ENCODE peak calls at places on chromosomes 16 and 17, in four cellular contexts. X is GM12865; E is NCI-H1105; Z is CD4-positive, alpha-beta memory T cell. U is an unnamed sample.

GRCh38 chr16:2273931-2274330 is 6.0 kb upstream of the RNPS1 start:
- DNase-seq in E (no peak), Z (no peak), X (no peak), U (no peak)

GRCh38 chr16:10949424-10949970 is 5.1 kb downstream of the CLEC16A start:
- DNase-seq in X (peak), Z (peak), E (no peak), U (peak)

GRCh38 chr16:89319628-89319882 is 102.1 kb downstream of the ZNF778 start:
- DNase-seq in Z (no peak), X (no peak), E (no peak), U (no peak)

GRCh38 chr16:69725480-69726312 is 664 bp downstream of the NQO1 start:
- DNase-seq in E (no peak), Z (no peak), X (no peak), U (no peak)

GRCh38 chr17:46046957-46047356 is 47.9 kb downstream of the STH start:
- DNase-seq in E (no peak), Z (no peak), X (no peak), U (no peak)

GRCh38 chr16:3346041-3346440 is 9.6 kb upstream of the OR2C1 start:
- DNase-seq in X (no peak), E (no peak), Z (no peak), U (no peak)

GRCh38 chr17:73437826-73438225 is 126.0 kb upstream of the CDC42EP4 start:
- DNase-seq in Z (no peak), X (no peak), E (no peak), U (no peak)

GRCh38 chr16:66082424-66082823 is 284.1 kb upstream of the CDH5 start:
- DNase-seq in E (no peak), Z (no peak), X (no peak), U (no peak)

GRCh38 chr16:55915116-55915827 is 40.1 kb upstream of the CES5A start:
- DNase-seq in X (no peak), Z (no peak), E (no peak), U (no peak)

GRCh38 chr16:69363281-69363717 is 11.7 kb upstream of the TMED6 start:
- DNase-seq in Z (no peak), X (no peak), E (no peak), U (no peak)

GRCh38 chr16:31078597-31079341 is 4.5 kb downstream of the ZNF646 start:
- DNase-seq in X (no peak), Z (no peak), E (no peak), U (no peak)

GRCh38 chr17:57782051-57782490 is 37.0 kb upstream of the CCDC182 start:
- DNase-seq in E (no peak), X (no peak), Z (no peak), U (no peak)

GRCh38 chr16:86865866-86866675 is 287.7 kb downstream of the FOXL1 start:
- DNase-seq in Z (no peak), X (no peak), E (no peak), U (no peak)

GRCh38 chr16:85536073-85536410 is 77.1 kb upstream of the GSE1 start:
- DNase-seq in E (no peak), X (no peak), Z (no peak), U (no peak)

GRCh38 chr16:55351936-55352335 is 27.9 kb downstream of the IRX6 start:
- DNase-seq in Z (no peak), X (no peak), E (no peak), U (no peak)

GRCh38 chr16:68737046-68737729 is at the start of gene CDH1:
- DNase-seq in X (peak), E (peak), Z (no peak), U (no peak)

GRCh38 chr17:50871369-50871768 is 5.2 kb upstream of the TOB1 start:
- DNase-seq in Z (peak), E (no peak), X (peak), U (no peak)

GRCh38 chr17:8069587-8069860 is 18.0 kb downstream of the ALOX12B start:
- DNase-seq in X (no peak), E (no peak), Z (no peak), U (no peak)

GRCh38 chr16:2856061-2856670 is 1.8 kb downstream of the PRSS22 start:
- DNase-seq in X (no peak), Z (no peak), E (no peak), U (no peak)

GRCh38 chr16:982152-983043 is 828 bp downstream of the SOX8 start:
- DNase-seq in Z (peak), X (no peak), E (no peak), U (no peak)

GRCh38 chr17:32525116-32525515 is 38.3 kb downstream of the CDK5R1 start:
- DNase-seq in E (no peak), Z (no peak), X (no peak), U (no peak)

GRCh38 chr17:45063198-45063597 is 2.1 kb downstream of the NMT1 start:
- DNase-seq in E (no peak), Z (no peak), X (peak), U (no peak)